ENCODE peak calls at places on chromosomes 12 and 14, in ten cellular contexts. J, Y, S, D, T, E, C, V, U and Z are unnamed samples.

GRCh38 chr12:84091642-84092041 is 821.0 kb downstream of the SLC6A15 start:
- ATAC-seq in J (no peak), Y (no peak), S (no peak), D (no peak), T (no peak), E (no peak), C (no peak), V (no peak), U (no peak), Z (no peak)

GRCh38 chr14:83463500-83464098 is 1929.9 kb upstream of the SEL1L start:
- ATAC-seq in J (no peak), Y (no peak), S (peak; percentile 69), D (peak; percentile 75), T (no peak), E (no peak), C (peak; percentile 86), V (peak; percentile 79), U (peak; percentile 70), Z (no peak)

GRCh38 chr12:126051611-126052107 is 986.4 kb downstream of the AACS start:
- ATAC-seq in J (no peak), Y (no peak), S (no peak), D (peak; percentile 35), T (no peak), E (no peak), C (peak; percentile 78), V (peak; percentile 64), U (no peak), Z (no peak)

GRCh38 chr12:104598342-104599271 is 141.9 kb downstream of the CHST11 start:
- ATAC-seq in J (no peak), Y (no peak), S (no peak), D (no peak), T (no peak), E (no peak), C (no peak), V (peak; percentile 84), U (no peak), Z (no peak)

GRCh38 chr14:90773705-90774104 is 42.5 kb downstream of the TTC7B start:
- ATAC-seq in J (no peak), Y (no peak), S (no peak), D (no peak), T (no peak), E (no peak), C (no peak), V (no peak), U (no peak), Z (no peak)

GRCh38 chr14:53982546-53982945 is 25.9 kb upstream of the BMP4 start:
- ATAC-seq in J (no peak), Y (no peak), S (no peak), D (no peak), T (no peak), E (no peak), C (no peak), V (no peak), U (no peak), Z (no peak)

GRCh38 chr14:91750634-91751198 is 18.8 kb upstream of the CATSPERB start:
- ATAC-seq in J (no peak), Y (no peak), S (no peak), D (no peak), T (no peak), E (no peak), C (no peak), V (no peak), U (no peak), Z (no peak)

GRCh38 chr12:45355750-45356149 is 139.9 kb downstream of the ANO6 start:
- ATAC-seq in J (peak; percentile 40), Y (no peak), S (no peak), D (peak; percentile 59), T (peak; percentile 86), E (no peak), C (peak; percentile 63), V (peak; percentile 19), U (no peak), Z (no peak)

GRCh38 chr12:51388826-51389225 is 2.4 kb downstream of the GALNT6 start:
- ATAC-seq in J (no peak), Y (no peak), S (no peak), D (no peak), T (no peak), E (no peak), C (no peak), V (no peak), U (no peak), Z (no peak)

GRCh38 chr12:51390457-51391046 is 654 bp downstream of the GALNT6 start:
- ATAC-seq in J (peak; percentile 22), Y (no peak), S (peak; percentile 46), D (peak; percentile 13), T (peak; percentile 9), E (no peak), C (peak; percentile 41), V (peak; percentile 14), U (no peak), Z (no peak)

GRCh38 chr12:51389302-51389999 is 1.8 kb downstream of the GALNT6 start:
- ATAC-seq in J (no peak), Y (peak; percentile 23), S (peak; percentile 60), D (no peak), T (peak; percentile 16), E (no peak), C (no peak), V (no peak), U (peak; percentile 50), Z (no peak)

GRCh38 chr12:51386361-51386760 is 4.8 kb downstream of the GALNT6 start:
- ATAC-seq in J (no peak), Y (no peak), S (no peak), D (peak; percentile 5), T (no peak), E (no peak), C (no peak), V (no peak), U (no peak), Z (no peak)

DNA sequence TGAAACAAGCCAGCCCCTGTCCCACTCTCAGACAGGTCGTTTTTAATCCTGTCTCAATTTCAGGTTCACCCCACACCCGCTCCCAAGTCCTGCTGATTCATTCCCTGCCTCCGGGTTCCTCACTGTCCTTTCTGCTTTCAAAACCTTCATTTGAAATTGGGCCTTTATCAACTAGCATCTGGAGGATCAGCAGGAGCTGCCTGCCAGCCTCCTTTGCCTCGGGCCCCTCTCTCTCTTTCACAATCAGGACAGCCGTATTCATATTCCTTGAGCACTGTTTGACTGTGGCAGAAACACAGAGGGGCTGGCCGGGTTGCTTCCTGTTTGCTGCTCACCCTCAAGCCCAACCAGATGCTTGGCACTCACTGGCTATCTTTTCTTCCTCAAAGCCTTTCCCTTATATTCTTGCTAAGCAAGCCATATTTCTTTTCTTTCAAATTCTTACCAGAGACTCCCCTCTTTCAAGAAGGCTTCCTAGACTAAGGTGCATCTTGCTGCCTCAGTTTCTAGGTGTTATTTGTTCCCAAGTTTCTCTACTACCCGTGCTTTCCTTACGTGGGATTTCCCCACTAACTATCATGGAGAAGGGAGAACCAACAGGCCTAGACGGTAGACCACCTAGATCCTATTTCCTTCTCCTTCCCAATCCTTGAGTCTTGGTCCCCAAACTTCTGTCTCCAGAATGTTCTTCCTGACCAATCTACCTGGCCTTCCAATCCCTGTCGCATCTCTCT is 3.0 kb downstream of the GALNT6 start:
- ATAC-seq in J (no peak), Y (no peak), S (no peak), D (no peak), T (peak; percentile 5), E (no peak), C (peak; percentile 13), V (no peak), U (peak; percentile 7), Z (peak; percentile 22)
- H3K4me1 ChIP-seq in J (peaks cover 7% of the 10 kb centered on the region), Y (peaks cover 27% of the 10 kb centered on the region), S (peaks cover 8% of the 10 kb centered on the region), D (peaks cover 36% of the 10 kb centered on the region), T (peaks cover 20% of the 10 kb centered on the region), E (peaks cover 3% of the 10 kb centered on the region), C (peaks cover 27% of the 10 kb centered on the region), V (no peaks in the 10 kb centered on the region), U (peaks cover 17% of the 10 kb centered on the region), Z (peaks cover 11% of the 10 kb centered on the region)

GRCh38 chr12:54018608-54018984 is 9.6 kb upstream of the HOXC6 start:
- ATAC-seq in J (no peak), Y (no peak), S (no peak), D (no peak), T (no peak), E (peak; percentile 6), C (no peak), V (no peak), U (no peak), Z (no peak)

GRCh38 chr12:54016478-54016964 is 7.7 kb downstream of the HOXC8 start:
- ATAC-seq in J (no peak), Y (no peak), S (no peak), D (no peak), T (peak; percentile 23), E (no peak), C (peak; percentile 36), V (no peak), U (no peak), Z (no peak)

GRCh38 chr12:54019111-54019811 is 9.0 kb upstream of the HOXC6 start:
- ATAC-seq in J (no peak), Y (no peak), S (no peak), D (no peak), T (no peak), E (no peak), C (no peak), V (no peak), U (no peak), Z (no peak)

GRCh38 chr12:54017027-54017788 is 8.4 kb downstream of the HOXC8 start:
- ATAC-seq in J (peak; percentile 46), Y (peak; percentile 14), S (no peak), D (peak; percentile 14), T (peak; percentile 73), E (peak; percentile 71), C (peak; percentile 25), V (peak; percentile 76), U (peak; percentile 50), Z (peak; percentile 18)

DNA sequence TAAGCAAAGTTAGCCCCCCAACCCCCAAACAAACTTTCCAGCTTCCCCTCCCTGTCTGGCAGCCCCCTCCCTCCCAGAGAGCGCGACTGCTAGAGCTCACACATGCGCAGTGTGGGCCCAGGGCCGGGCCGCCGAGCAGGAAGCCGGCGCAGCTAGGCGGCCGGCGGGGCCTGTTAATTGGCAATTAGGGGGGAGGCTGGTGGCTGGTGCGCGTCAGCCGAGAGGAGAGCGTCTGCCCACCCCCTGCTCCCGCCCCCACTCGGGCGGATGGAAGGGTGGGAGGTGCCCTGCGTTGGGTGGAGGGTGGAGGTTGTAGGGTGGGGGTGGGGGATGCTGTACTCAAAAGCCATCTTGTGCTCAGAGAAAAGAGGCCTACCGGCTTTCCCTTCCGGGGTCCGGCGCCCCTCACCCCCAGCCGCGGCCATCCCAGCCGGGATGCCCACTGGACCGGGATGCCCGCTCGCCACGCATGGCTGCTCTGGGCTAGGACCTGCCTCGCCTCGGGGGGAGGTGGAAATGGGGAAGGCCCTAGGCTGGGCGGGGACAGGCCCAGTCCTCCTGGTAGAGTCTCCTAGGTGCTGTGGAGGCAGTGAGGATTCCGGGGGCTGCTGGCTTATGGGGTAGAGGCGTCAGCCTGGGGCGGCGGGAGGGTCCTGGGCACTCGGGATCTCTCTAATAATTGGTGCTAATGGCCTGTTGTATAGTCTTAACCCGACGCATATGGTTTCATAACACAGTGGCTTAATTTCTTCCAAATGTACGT is 9.2 kb downstream of the HOXC8 start:
- ATAC-seq in J (peak; percentile 85), Y (peak; percentile 86), S (peak; percentile 78), D (peak; percentile 86), T (peak; percentile 79), E (peak; percentile 71), C (peak; percentile 60), V (peak; percentile 94), U (peak; percentile 86), Z (peak; percentile 83)
- H3K27ac ChIP-seq in J (no peak overlapping the region), Y (no peak overlapping the region), S (peak overlapping the region; percentile 68), D (no peak overlapping the region), T (peak overlapping the region; percentile 99), E (peak overlapping the region; percentile 99), C (peak overlapping the region; percentile 98), V (no peak overlapping the region), U (no peak overlapping the region), Z (peak overlapping the region; percentile 72)

GRCh38 chr12:31954925-31955678 is 4.1 kb upstream of the RESF1 start:
- ATAC-seq in J (no peak), Y (no peak), S (no peak), D (no peak), T (no peak), E (no peak), C (no peak), V (no peak), U (no peak), Z (no peak)
- TF ChIP-seq CTCF in J (no peak), Y (no peak), S (no peak), D (no peak), T (no peak), E (no peak), C (no peak), V (no peak), U (no peak), Z (no peak)

GRCh38 chr12:25681580-25681979 is 128.5 kb upstream of the LMNTD1 start:
- ATAC-seq in J (no peak), Y (no peak), S (no peak), D (no peak), T (no peak), E (no peak), C (no peak), V (no peak), U (no peak), Z (no peak)
- H3K4me1 ChIP-seq in J (no peaks in the 10 kb centered on the region), Y (no peaks in the 10 kb centered on the region), S (no peaks in the 10 kb centered on the region), D (no peaks in the 10 kb centered on the region), T (no peaks in the 10 kb centered on the region), E (no peaks in the 10 kb centered on the region), C (no peaks in the 10 kb centered on the region), V (no peaks in the 10 kb centered on the region), U (no peaks in the 10 kb centered on the region), Z (no peaks in the 10 kb centered on the region)